ENCODE peak calls at places on chromosomes 2 and 18, in eight cellular contexts. One of them, this sample, is unnamed.

GRCh38 chr2:64595397-64596160 is 58.1 kb downstream of the SERTAD2 start:
- DNase-seq in SK-N-MC: no peak
- DNase-seq in sigmoid colon: no peak
- DNase-seq in spleen: no peak
- DNase-seq in GM12891: no peak
- DNase-seq in breast epithelium: no peak
- DNase-seq in Panc1: peak
- DNase-seq in transverse colon: peak
- DNase-seq in this sample: no peak

GRCh38 chr2:96926236-96926635 is 56.4 kb upstream of the SEMA4C start:
- DNase-seq in breast epithelium: no peak
- DNase-seq in spleen: no peak
- DNase-seq in GM12891: no peak
- DNase-seq in sigmoid colon: no peak
- DNase-seq in Panc1: no peak
- DNase-seq in transverse colon: no peak
- DNase-seq in SK-N-MC: no peak
- DNase-seq in this sample: no peak

GRCh38 chr2:10655841-10656225 is 33.9 kb downstream of the NOL10 start:
- DNase-seq in GM12891: no peak
- DNase-seq in Panc1: no peak
- DNase-seq in transverse colon: no peak
- DNase-seq in spleen: no peak
- DNase-seq in sigmoid colon: no peak
- DNase-seq in SK-N-MC: no peak
- DNase-seq in breast epithelium: no peak
- DNase-seq in this sample: no peak

GRCh38 chr18:9987931-9988330 is 74.1 kb downstream of the VAPA start:
- DNase-seq in spleen: no peak
- DNase-seq in Panc1: no peak
- DNase-seq in breast epithelium: peak
- DNase-seq in transverse colon: no peak
- DNase-seq in sigmoid colon: no peak
- DNase-seq in SK-N-MC: no peak
- DNase-seq in GM12891: no peak
- DNase-seq in this sample: peak

GRCh38 chr2:149038442-149039212 is at the start of gene LYPD6B:
- DNase-seq in breast epithelium: peak
- DNase-seq in spleen: peak
- DNase-seq in SK-N-MC: no peak
- DNase-seq in transverse colon: peak
- DNase-seq in Panc1: no peak
- DNase-seq in GM12891: peak
- DNase-seq in sigmoid colon: no peak
- DNase-seq in this sample: peak

GRCh38 chr2:28525481-28525880 is 29.6 kb downstream of the PLB1 start:
- DNase-seq in breast epithelium: no peak
- DNase-seq in Panc1: no peak
- DNase-seq in SK-N-MC: no peak
- DNase-seq in sigmoid colon: no peak
- DNase-seq in spleen: no peak
- DNase-seq in GM12891: no peak
- DNase-seq in transverse colon: no peak
- DNase-seq in this sample: no peak

GRCh38 chr2:73907840-73908452 is 15.1 kb downstream of the ACTG2 start:
- DNase-seq in spleen: no peak
- DNase-seq in SK-N-MC: no peak
- DNase-seq in Panc1: peak
- DNase-seq in transverse colon: peak
- DNase-seq in GM12891: no peak
- DNase-seq in breast epithelium: no peak
- DNase-seq in sigmoid colon: peak
- DNase-seq in this sample: no peak

GRCh38 chr2:164112105-164112504 is 376.3 kb upstream of the FIGN start:
- DNase-seq in spleen: no peak
- DNase-seq in SK-N-MC: no peak
- DNase-seq in GM12891: no peak
- DNase-seq in sigmoid colon: no peak
- DNase-seq in breast epithelium: no peak
- DNase-seq in transverse colon: no peak
- DNase-seq in Panc1: no peak
- DNase-seq in this sample: no peak

GRCh38 chr2:120365236-120365793 is 19.4 kb downstream of the INHBB start:
- DNase-seq in sigmoid colon: no peak
- DNase-seq in spleen: no peak
- DNase-seq in Panc1: no peak
- DNase-seq in breast epithelium: no peak
- DNase-seq in SK-N-MC: no peak
- DNase-seq in GM12891: no peak
- DNase-seq in transverse colon: no peak
- DNase-seq in this sample: no peak

GRCh38 chr18:47036298-47036874 is 965 bp upstream of the ELOA2 start:
- DNase-seq in Panc1: peak
- DNase-seq in breast epithelium: no peak
- DNase-seq in sigmoid colon: no peak
- DNase-seq in spleen: no peak
- DNase-seq in GM12891: no peak
- DNase-seq in SK-N-MC: peak
- DNase-seq in transverse colon: no peak
- DNase-seq in this sample: no peak

GRCh38 chr2:60984717-60985116 is 32.8 kb upstream of the PEX13 start:
- DNase-seq in GM12891: no peak
- DNase-seq in SK-N-MC: no peak
- DNase-seq in breast epithelium: no peak
- DNase-seq in sigmoid colon: no peak
- DNase-seq in spleen: no peak
- DNase-seq in transverse colon: no peak
- DNase-seq in Panc1: no peak
- DNase-seq in this sample: no peak

GRCh38 chr2:143988082-143988481 is 531.8 kb downstream of the ZEB2 start:
- DNase-seq in GM12891: no peak
- DNase-seq in spleen: no peak
- DNase-seq in SK-N-MC: no peak
- DNase-seq in sigmoid colon: no peak
- DNase-seq in Panc1: no peak
- DNase-seq in breast epithelium: no peak
- DNase-seq in transverse colon: no peak
- DNase-seq in this sample: no peak

GRCh38 chr2:104056451-104056850 is 797.5 kb upstream of the POU3F3 start:
- DNase-seq in GM12891: no peak
- DNase-seq in breast epithelium: no peak
- DNase-seq in transverse colon: no peak
- DNase-seq in sigmoid colon: no peak
- DNase-seq in spleen: no peak
- DNase-seq in SK-N-MC: no peak
- DNase-seq in Panc1: no peak
- DNase-seq in this sample: no peak

GRCh38 chr2:226835420-226835795 is 446 bp upstream of the RHBDD1 start:
- DNase-seq in breast epithelium: no peak
- DNase-seq in sigmoid colon: peak
- DNase-seq in transverse colon: no peak
- DNase-seq in GM12891: no peak
- DNase-seq in SK-N-MC: no peak
- DNase-seq in Panc1: peak
- DNase-seq in spleen: peak
- DNase-seq in this sample: no peak

GRCh38 chr18:50277935-50278334 is 3.4 kb downstream of the MBD1 start:
- DNase-seq in SK-N-MC: no peak
- DNase-seq in GM12891: no peak
- DNase-seq in transverse colon: no peak
- DNase-seq in sigmoid colon: no peak
- DNase-seq in breast epithelium: no peak
- DNase-seq in Panc1: no peak
- DNase-seq in spleen: no peak
- DNase-seq in this sample: no peak

GRCh38 chr18:13510594-13510993 is 215.8 kb downstream of the FAM210A start:
- DNase-seq in sigmoid colon: no peak
- DNase-seq in breast epithelium: no peak
- DNase-seq in SK-N-MC: no peak
- DNase-seq in GM12891: no peak
- DNase-seq in transverse colon: no peak
- DNase-seq in Panc1: no peak
- DNase-seq in spleen: no peak
- DNase-seq in this sample: no peak

GRCh38 chr2:56088411-56088810 is 95.4 kb upstream of the CCDC85A start:
- DNase-seq in breast epithelium: no peak
- DNase-seq in SK-N-MC: no peak
- DNase-seq in GM12891: no peak
- DNase-seq in spleen: no peak
- DNase-seq in transverse colon: no peak
- DNase-seq in Panc1: no peak
- DNase-seq in sigmoid colon: no peak
- DNase-seq in this sample: no peak

GRCh38 chr2:181465686-181466375 is 8.6 kb downstream of the ITGA4 start:
- DNase-seq in breast epithelium: no peak
- DNase-seq in transverse colon: no peak
- DNase-seq in sigmoid colon: no peak
- DNase-seq in SK-N-MC: no peak
- DNase-seq in Panc1: no peak
- DNase-seq in GM12891: no peak
- DNase-seq in spleen: no peak
- DNase-seq in this sample: no peak

GRCh38 chr2:200913654-200914053 is 24.5 kb downstream of the NIF3L1 start:
- DNase-seq in Panc1: no peak
- DNase-seq in transverse colon: no peak
- DNase-seq in SK-N-MC: no peak
- DNase-seq in sigmoid colon: no peak
- DNase-seq in breast epithelium: no peak
- DNase-seq in GM12891: no peak
- DNase-seq in spleen: no peak
- DNase-seq in this sample: no peak

GRCh38 chr18:59273936-59274928 is 978 bp upstream of the RAX start:
- DNase-seq in Panc1: no peak
- DNase-seq in spleen: peak
- DNase-seq in sigmoid colon: no peak
- DNase-seq in transverse colon: no peak
- DNase-seq in SK-N-MC: no peak
- DNase-seq in breast epithelium: no peak
- DNase-seq in GM12891: no peak
- DNase-seq in this sample: no peak

GRCh38 chr2:185668710-185669109 is 69.9 kb upstream of the FSIP2 start:
- DNase-seq in transverse colon: no peak
- DNase-seq in Panc1: no peak
- DNase-seq in sigmoid colon: no peak
- DNase-seq in GM12891: no peak
- DNase-seq in SK-N-MC: peak
- DNase-seq in spleen: no peak
- DNase-seq in breast epithelium: no peak
- DNase-seq in this sample: no peak

GRCh38 chr18:69484699-69485396 is 84.2 kb downstream of the DOK6 start:
- DNase-seq in breast epithelium: no peak
- DNase-seq in spleen: no peak
- DNase-seq in sigmoid colon: no peak
- DNase-seq in Panc1: no peak
- DNase-seq in GM12891: no peak
- DNase-seq in transverse colon: no peak
- DNase-seq in SK-N-MC: no peak
- DNase-seq in this sample: no peak

GRCh38 chr2:158953454-158953853 is 15.0 kb upstream of the TANC1 start:
- DNase-seq in sigmoid colon: no peak
- DNase-seq in breast epithelium: no peak
- DNase-seq in Panc1: no peak
- DNase-seq in GM12891: no peak
- DNase-seq in SK-N-MC: no peak
- DNase-seq in spleen: no peak
- DNase-seq in transverse colon: no peak
- DNase-seq in this sample: no peak

GRCh38 chr18:5500158-5500939 is 43.4 kb downstream of the EPB41L3 start:
- DNase-seq in sigmoid colon: no peak
- DNase-seq in spleen: no peak
- DNase-seq in Panc1: no peak
- DNase-seq in breast epithelium: no peak
- DNase-seq in transverse colon: no peak
- DNase-seq in SK-N-MC: no peak
- DNase-seq in GM12891: no peak
- DNase-seq in this sample: no peak

GRCh38 chr18:10401489-10401888 is 52.9 kb upstream of the APCDD1 start:
- DNase-seq in GM12891: no peak
- DNase-seq in transverse colon: no peak
- DNase-seq in sigmoid colon: no peak
- DNase-seq in spleen: no peak
- DNase-seq in SK-N-MC: no peak
- DNase-seq in Panc1: no peak
- DNase-seq in breast epithelium: no peak
- DNase-seq in this sample: no peak

GRCh38 chr2:112794131-112794733 is 9.9 kb upstream of the IL1A start:
- DNase-seq in spleen: no peak
- DNase-seq in GM12891: no peak
- DNase-seq in Panc1: no peak
- DNase-seq in SK-N-MC: no peak
- DNase-seq in breast epithelium: no peak
- DNase-seq in transverse colon: peak
- DNase-seq in sigmoid colon: peak
- DNase-seq in this sample: peak
- TF ChIP-seq POLR2AphosphoS5 in spleen: no peak
- TF ChIP-seq POLR2AphosphoS5 in GM12891: no peak
- TF ChIP-seq POLR2AphosphoS5 in Panc1: no peak
- TF ChIP-seq POLR2AphosphoS5 in SK-N-MC: no peak
- TF ChIP-seq POLR2AphosphoS5 in breast epithelium: no peak
- TF ChIP-seq POLR2AphosphoS5 in transverse colon: no peak
- TF ChIP-seq POLR2AphosphoS5 in sigmoid colon: no peak
- TF ChIP-seq POLR2AphosphoS5 in this sample: no peak

GRCh38 chr2:203037026-203037425 is 22.4 kb downstream of the NBEAL1 start:
- DNase-seq in SK-N-MC: no peak
- DNase-seq in Panc1: no peak
- DNase-seq in spleen: no peak
- DNase-seq in sigmoid colon: no peak
- DNase-seq in breast epithelium: no peak
- DNase-seq in GM12891: no peak
- DNase-seq in transverse colon: no peak
- DNase-seq in this sample: no peak
- TF ChIP-seq POLR2AphosphoS5 in SK-N-MC: no peak
- TF ChIP-seq POLR2AphosphoS5 in Panc1: no peak
- TF ChIP-seq POLR2AphosphoS5 in spleen: no peak
- TF ChIP-seq POLR2AphosphoS5 in sigmoid colon: no peak
- TF ChIP-seq POLR2AphosphoS5 in breast epithelium: no peak
- TF ChIP-seq POLR2AphosphoS5 in GM12891: no peak
- TF ChIP-seq POLR2AphosphoS5 in transverse colon: no peak
- TF ChIP-seq POLR2AphosphoS5 in this sample: no peak

GRCh38 chr2:24191156-24191555 is 16.3 kb downstream of the FAM228A start:
- DNase-seq in breast epithelium: no peak
- DNase-seq in GM12891: no peak
- DNase-seq in sigmoid colon: no peak
- DNase-seq in SK-N-MC: no peak
- DNase-seq in spleen: no peak
- DNase-seq in Panc1: no peak
- DNase-seq in transverse colon: no peak
- DNase-seq in this sample: no peak
- TF ChIP-seq POLR2AphosphoS5 in breast epithelium: no peak
- TF ChIP-seq POLR2AphosphoS5 in GM12891: no peak
- TF ChIP-seq POLR2AphosphoS5 in sigmoid colon: no peak
- TF ChIP-seq POLR2AphosphoS5 in SK-N-MC: no peak
- TF ChIP-seq POLR2AphosphoS5 in spleen: no peak
- TF ChIP-seq POLR2AphosphoS5 in Panc1: no peak
- TF ChIP-seq POLR2AphosphoS5 in transverse colon: no peak
- TF ChIP-seq POLR2AphosphoS5 in this sample: no peak

DNA sequence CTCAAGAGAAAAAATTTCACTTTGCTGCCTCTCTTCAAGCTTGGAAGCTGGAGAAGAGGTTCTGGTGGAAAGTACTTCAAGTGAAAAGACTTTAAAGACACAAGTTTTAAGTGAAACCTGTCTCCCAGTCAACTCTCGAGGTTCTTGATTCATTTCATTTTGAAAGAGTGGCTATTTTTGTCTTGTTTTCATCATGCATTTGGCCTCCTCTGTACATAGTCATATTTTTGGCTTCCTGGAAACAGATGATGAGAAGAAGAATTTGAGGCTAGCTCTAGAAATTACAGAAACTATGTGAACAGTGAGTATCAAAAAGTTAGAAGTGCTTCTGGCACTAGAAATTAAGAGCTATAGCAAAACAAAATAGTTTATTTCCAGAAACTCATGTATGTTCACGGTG is 124.8 kb downstream of the DTNA start:
- DNase-seq in GM12891: no peak
- DNase-seq in sigmoid colon: no peak
- DNase-seq in breast epithelium: no peak
- DNase-seq in spleen: no peak
- DNase-seq in transverse colon: no peak
- DNase-seq in Panc1: no peak
- DNase-seq in SK-N-MC: no peak
- DNase-seq in this sample: no peak
- TF ChIP-seq POLR2AphosphoS5 in GM12891: no peak
- TF ChIP-seq POLR2AphosphoS5 in sigmoid colon: no peak
- TF ChIP-seq POLR2AphosphoS5 in breast epithelium: no peak
- TF ChIP-seq POLR2AphosphoS5 in spleen: no peak
- TF ChIP-seq POLR2AphosphoS5 in transverse colon: peak
- TF ChIP-seq POLR2AphosphoS5 in Panc1: no peak
- TF ChIP-seq POLR2AphosphoS5 in SK-N-MC: no peak
- TF ChIP-seq POLR2AphosphoS5 in this sample: no peak